ENCODE peak calls at places on chromosomes 5 and 9, in five cellular contexts. V is prostate gland, W is fibroblast of lung, M is psoas muscle, Z is GM23248. D is an unnamed sample.

GRCh38 chr5:35458824-35459207 is 158.8 kb upstream of the SPEF2 start:
- DNase-seq in V (peak; percentile 20), W (no peak), M (no peak), Z (no peak), D (no peak)

GRCh38 chr9:2150338-2150737 is 135.2 kb downstream of the SMARCA2 start:
- DNase-seq in V (no peak), W (no peak), M (no peak), Z (no peak), D (no peak)

GRCh38 chr9:92561374-92562329 is 25.9 kb upstream of the ECM2 start:
- DNase-seq in V (no peak), W (peak; percentile 68), M (no peak), Z (peak; percentile 31), D (no peak)

GRCh38 chr9:136759436-136760325 is 1.6 kb upstream of the LCN8 start:
- DNase-seq in V (no peak), W (no peak), M (peak; percentile 40), Z (no peak), D (no peak)

GRCh38 chr9:102032614-102033013 is 294.2 kb upstream of the GRIN3A start:
- DNase-seq in V (no peak), W (no peak), M (no peak), Z (no peak), D (no peak)

GRCh38 chr5:103275851-103276250 is 17.3 kb downstream of the MACIR start:
- DNase-seq in V (no peak), W (no peak), M (no peak), Z (no peak), D (no peak)

GRCh38 chr9:84512493-84512892 is 157.0 kb upstream of the NTRK2 start:
- DNase-seq in V (no peak), W (no peak), M (no peak), Z (no peak), D (no peak)

GRCh38 chr5:92519717-92520632 is 1061.0 kb downstream of the NR2F1-AS1 start:
- DNase-seq in V (no peak), W (peak; percentile 40), M (no peak), Z (no peak), D (no peak)

GRCh38 chr5:6115866-6116265 is 262.5 kb downstream of the MED10 start:
- DNase-seq in V (no peak), W (no peak), M (no peak), Z (no peak), D (peak; percentile 54)

GRCh38 chr5:73066466-73066865 is 53.9 kb upstream of the TMEM171 start:
- DNase-seq in V (no peak), W (peak; percentile 61), M (no peak), Z (peak; percentile 79), D (no peak)

GRCh38 chr5:1748271-1748670 is 51.4 kb downstream of the MRPL36 start:
- DNase-seq in V (no peak), W (no peak), M (peak; percentile 36), Z (no peak), D (no peak)

GRCh38 chr5:132003170-132003744 is 8.2 kb downstream of the ACSL6 start:
- DNase-seq in V (no peak), W (peak; percentile 31), M (peak; percentile 53), Z (peak; percentile 26), D (no peak)

GRCh38 chr9:65404232-65405006 is 119.4 kb upstream of the FOXD4L5 start:
- DNase-seq in V (no peak), W (no peak), M (no peak), Z (no peak), D (no peak)

GRCh38 chr5:138844812-138845513 is 30.2 kb downstream of the LRRTM2 start:
- DNase-seq in V (peak; percentile 58), W (peak; percentile 62), M (no peak), Z (peak; percentile 92), D (no peak)

GRCh38 chr9:38068616-38068865 is 486 bp downstream of the SHB start:
- DNase-seq in V (peak; percentile 47), W (peak; percentile 58), M (no peak), Z (peak; percentile 82), D (no peak)

GRCh38 chr9:99231708-99232107 is 9.6 kb downstream of the SEC61B start:
- DNase-seq in V (no peak), W (peak; percentile 8), M (no peak), Z (peak; percentile 47), D (no peak)

GRCh38 chr5:89065919-89066318 is 182.9 kb upstream of the MEF2C start:
- DNase-seq in V (no peak), W (no peak), M (no peak), Z (no peak), D (no peak)

GRCh38 chr9:134314039-134314949 is 12.0 kb upstream of the RXRA start:
- DNase-seq in V (no peak), W (no peak), M (peak; percentile 30), Z (no peak), D (no peak)

GRCh38 chr5:9160747-9161146 is 385.1 kb downstream of the SEMA5A start:
- DNase-seq in V (no peak), W (no peak), M (no peak), Z (no peak), D (no peak)

GRCh38 chr5:126519637-126520592 is 75.1 kb downstream of the ALDH7A1 start:
- DNase-seq in V (peak; percentile 39), W (peak; percentile 45), M (no peak), Z (peak; percentile 40), D (peak; percentile 85)

GRCh38 chr5:59069438-59070079 is 486.7 kb downstream of the RAB3C start:
- DNase-seq in V (peak; percentile 22), W (peak; percentile 93), M (no peak), Z (peak; percentile 96), D (no peak)

DNA sequence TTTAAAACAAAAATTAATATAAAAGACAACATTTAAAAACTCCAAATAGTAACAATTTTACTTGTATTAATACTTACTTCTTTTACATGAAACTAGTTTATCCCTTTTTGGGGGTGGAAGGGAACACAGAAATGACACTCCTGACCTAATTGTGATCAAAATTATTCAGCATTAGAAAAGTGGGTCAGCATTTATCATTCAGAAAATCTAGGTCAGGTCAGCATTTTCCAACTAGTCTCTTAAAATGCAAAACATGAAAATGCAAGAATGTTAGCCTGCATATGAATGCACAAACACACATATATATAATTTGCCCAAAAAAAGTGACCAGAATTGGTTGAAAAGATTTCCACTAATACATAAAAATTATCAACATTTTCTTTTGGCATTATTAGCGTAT is 5.9 kb downstream of the TMEM167A start:
- DNase-seq in V (no peak), W (no peak), M (no peak), Z (no peak), D (no peak)
- H3K4me3 ChIP-seq in V (no peak overlapping the region), W (no peak overlapping the region), M (no peak overlapping the region), Z (no peak overlapping the region), D (no peak overlapping the region)

DNA sequence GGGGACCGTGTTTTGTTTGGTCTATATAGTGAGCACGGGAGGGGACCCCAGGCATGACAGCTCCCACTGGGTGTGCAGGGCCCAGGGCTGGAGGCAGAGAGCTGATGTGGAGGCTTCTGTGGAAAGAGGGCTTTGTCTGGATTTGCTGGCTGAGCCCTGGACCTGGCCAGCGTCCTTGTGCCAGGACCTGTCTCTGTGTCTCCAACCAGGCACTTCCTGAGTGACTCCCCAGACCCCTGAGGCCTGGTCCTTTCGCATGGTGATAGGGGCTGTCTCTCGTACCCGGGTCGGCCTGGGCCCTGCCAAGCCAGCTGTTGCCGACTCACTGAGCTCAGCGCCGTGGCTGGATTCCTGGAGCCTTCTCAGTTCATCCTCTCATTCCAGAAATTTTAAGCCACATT is 77.6 kb downstream of the ADAMTS2 start:
- DNase-seq in V (no peak), W (no peak), M (no peak), Z (peak; percentile 71), D (no peak)
- H3K27me3 ChIP-seq in V (peaks cover 4% of the 10 kb centered on the region), W (no peaks in the 10 kb centered on the region), M (no peaks in the 10 kb centered on the region), Z (no peaks in the 10 kb centered on the region), D (no peaks in the 10 kb centered on the region)

GRCh38 chr5:111667128-111667756 is 89.8 kb downstream of the NREP start:
- DNase-seq in V (no peak), W (no peak), M (no peak), Z (no peak), D (no peak)
- H3K4me3 ChIP-seq in V (no peak overlapping the region), W (no peak overlapping the region), M (no peak overlapping the region), Z (no peak overlapping the region), D (no peak overlapping the region)

GRCh38 chr5:94470802-94471201 is 147.6 kb downstream of the KIAA0825 start:
- DNase-seq in V (no peak), W (no peak), M (no peak), Z (no peak), D (no peak)
- H3K27me3 ChIP-seq in V (no peaks in the 10 kb centered on the region), W (no peaks in the 10 kb centered on the region), M (no peaks in the 10 kb centered on the region), Z (no peaks in the 10 kb centered on the region), D (no peaks in the 10 kb centered on the region)

GRCh38 chr9:121298689-121299112 is 30.7 kb downstream of the GSN start:
- DNase-seq in V (no peak), W (no peak), M (peak; percentile 70), Z (peak; percentile 31), D (peak; percentile 62)
- H3K4me3 ChIP-seq in V (no peak overlapping the region), W (no peak overlapping the region), M (peak overlapping the region; percentile 75), Z (peak overlapping the region; percentile 68), D (peak overlapping the region; percentile 46)

DNA sequence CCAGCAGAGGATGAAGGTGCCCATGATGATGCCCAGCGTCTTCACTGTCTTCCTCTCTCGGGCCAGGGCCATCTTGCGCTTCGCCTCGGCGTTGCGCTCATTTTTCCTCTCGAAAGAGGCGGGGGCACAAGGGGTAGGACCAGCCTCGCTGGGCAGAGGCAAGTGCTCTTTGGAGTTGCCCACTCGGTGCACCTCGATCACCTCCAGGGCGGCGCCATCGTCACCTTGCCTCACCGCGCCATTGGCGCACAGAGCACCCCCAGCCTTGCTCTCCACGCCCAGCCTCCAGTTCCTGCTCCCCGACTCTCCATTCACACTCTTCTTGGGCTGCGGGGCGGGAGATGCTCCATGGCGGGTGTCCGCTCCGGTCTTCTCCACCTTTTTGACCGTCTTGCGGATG is 1.6 kb downstream of the HTR1A start:
- DNase-seq in V (no peak), W (no peak), M (peak; percentile 26), Z (no peak), D (no peak)
- H3K27me3 ChIP-seq in V (peaks cover 22% of the 10 kb centered on the region), W (no peaks in the 10 kb centered on the region), M (no peaks in the 10 kb centered on the region), Z (peaks cover 15% of the 10 kb centered on the region), D (peaks cover 36% of the 10 kb centered on the region)

GRCh38 chr9:129916707-129917106 is 81.4 kb downstream of the USP20 start:
- DNase-seq in V (no peak), W (no peak), M (no peak), Z (no peak), D (no peak)
- H3K4me3 ChIP-seq in V (no peak overlapping the region), W (no peak overlapping the region), M (no peak overlapping the region), Z (no peak overlapping the region), D (no peak overlapping the region)